ENCODE peak calls at places on chromosomes 13 and 19, in eight cellular contexts. B, S, D, R, Q, A, I and X are unnamed samples.

GRCh38 chr13:59346861-59347470 is 816.8 kb downstream of the DIAPH3 start:
- DNase-seq in B (no peak), S (no peak), D (no peak), R (no peak), Q (no peak), A (no peak), I (no peak), X (no peak)

GRCh38 chr19:43439183-43440063 is 24.7 kb downstream of the TEX101 start:
- DNase-seq in B (no peak), S (no peak), D (peak; percentile 91), R (no peak), Q (no peak), A (no peak), I (peak; percentile 92), X (no peak)

GRCh38 chr19:33373701-33374405 is at the start of gene CEBPG:
- DNase-seq in B (peak; percentile 70), S (peak; percentile 65), D (peak; percentile 54), R (peak; percentile 36), Q (no peak), A (no peak), I (peak; percentile 61), X (no peak)

GRCh38 chr19:2618611-2619010 is 83.9 kb downstream of the GNG7 start:
- DNase-seq in B (no peak), S (peak; percentile 95), D (peak; percentile 84), R (peak; percentile 71), Q (no peak), A (no peak), I (peak; percentile 76), X (no peak)

GRCh38 chr19:38980583-38981374 is 5.2 kb upstream of the FBXO17 start:
- DNase-seq in B (no peak), S (no peak), D (no peak), R (no peak), Q (no peak), A (no peak), I (no peak), X (no peak)

GRCh38 chr19:13401388-13401787 is 104.9 kb downstream of the CACNA1A start:
- DNase-seq in B (peak; percentile 6), S (no peak), D (peak; percentile 39), R (no peak), Q (no peak), A (no peak), I (peak; percentile 63), X (no peak)

GRCh38 chr19:18868380-18869230 is 27.4 kb downstream of the CERS1 start:
- DNase-seq in B (no peak), S (no peak), D (peak; percentile 21), R (no peak), Q (no peak), A (no peak), I (no peak), X (peak; percentile 83)

GRCh38 chr13:28204690-28205443 is 66.5 kb downstream of the PAN3 start:
- DNase-seq in B (no peak), S (no peak), D (no peak), R (no peak), Q (no peak), A (no peak), I (no peak), X (no peak)

GRCh38 chr13:31209819-31210209 is 10.0 kb downstream of the B3GLCT start:
- DNase-seq in B (no peak), S (no peak), D (no peak), R (no peak), Q (no peak), A (no peak), I (no peak), X (no peak)

GRCh38 chr13:99975626-99976025 is 4.1 kb upstream of the ZIC5 start:
- DNase-seq in B (no peak), S (no peak), D (no peak), R (no peak), Q (no peak), A (no peak), I (no peak), X (no peak)

GRCh38 chr19:48686103-48686502 is 9.7 kb upstream of the FUT2 start:
- DNase-seq in B (no peak), S (no peak), D (no peak), R (no peak), Q (no peak), A (no peak), I (no peak), X (no peak)

GRCh38 chr19:11574689-11575088 is 2.8 kb downstream of the ACP5 start:
- DNase-seq in B (no peak), S (no peak), D (no peak), R (no peak), Q (no peak), A (no peak), I (no peak), X (no peak)

GRCh38 chr13:98575876-98576214 is 1.1 kb downstream of the STK24 start:
- DNase-seq in B (no peak), S (no peak), D (no peak), R (no peak), Q (no peak), A (no peak), I (no peak), X (no peak)